ENCODE peak calls at places on chromosomes 2 and 18, in five cellular contexts. N is heart left ventricle, B is psoas muscle, W is kidney, R is left lung. I is an unnamed sample. For H3K4me1, the result is how much of the 10 kb centered on the place peaks cover.

GRCh38 chr2:238415036-238415764 is 11.5 kb upstream of the ASB1 start:
- DNase-seq in N (no peak), B (no peak), W (no peak), R (no peak), I (no peak)

GRCh38 chr2:54524236-54524991 is 68.3 kb downstream of the SPTBN1 start:
- DNase-seq in N (no peak), B (no peak), W (no peak), R (no peak), I (no peak)

GRCh38 chr2:83584674-83585073 is 874.4 kb downstream of the SUCLG1 start:
- DNase-seq in N (no peak), B (no peak), W (no peak), R (no peak), I (no peak)

GRCh38 chr2:212730994-212731393 is 192.4 kb upstream of the ERBB4 start:
- DNase-seq in N (no peak), B (no peak), W (no peak), R (no peak), I (no peak)

GRCh38 chr18:55420977-55421611 is 166.9 kb downstream of the TCF4 start:
- DNase-seq in N (no peak), B (no peak), W (no peak), R (no peak), I (no peak)

GRCh38 chr2:72027426-72028161 is 120.1 kb downstream of the CYP26B1 start:
- DNase-seq in N (no peak), B (no peak), W (no peak), R (peak), I (peak)

GRCh38 chr2:232026941-232027340 is 65.4 kb downstream of the DIS3L2 start:
- DNase-seq in N (no peak), B (no peak), W (no peak), R (no peak), I (no peak)

GRCh38 chr2:99879481-99879880 is 262.9 kb downstream of the AFF3 start:
- DNase-seq in N (no peak), B (no peak), W (no peak), R (no peak), I (no peak)

GRCh38 chr2:242085941-242086621 is 216.6 kb downstream of the RTP5 start:
- DNase-seq in N (peak), B (no peak), W (no peak), R (no peak), I (no peak)

GRCh38 chr18:32300914-32301313 is 111.1 kb downstream of the MEP1B start:
- DNase-seq in N (no peak), B (no peak), W (no peak), R (no peak), I (no peak)

GRCh38 chr2:176081451-176081992 is 2.2 kb downstream of the EVX2 start:
- DNase-seq in N (no peak), B (no peak), W (no peak), R (no peak), I (no peak)
- H3K4me1 ChIP-seq in N (under half), B (under half), W (under half), R (under half), I (half or more)

GRCh38 chr2:5981241-5982055 is 289.3 kb downstream of the SOX11 start:
- DNase-seq in N (no peak), B (no peak), W (peak), R (no peak), I (no peak)
- TF ChIP-seq CTCF in N (no peak), B (no peak), W (no peak), R (no peak), I (no peak)

GRCh38 chr2:66443183-66443976 is 8.5 kb downstream of the MEIS1 start:
- DNase-seq in N (no peak), B (no peak), W (peak), R (no peak), I (no peak)
- H3K4me3 ChIP-seq in N (peak), B (no peak), W (peak), R (peak), I (peak)

GRCh38 chr2:108614043-108614435 is 79.8 kb downstream of the LIMS1 start:
- DNase-seq in N (no peak), B (no peak), W (no peak), R (no peak), I (no peak)

GRCh38 chr2:108614659-108615058 is 80.4 kb downstream of the LIMS1 start:
- DNase-seq in N (no peak), B (no peak), W (no peak), R (no peak), I (no peak)

GRCh38 chr2:108612514-108613183 is 78.4 kb downstream of the LIMS1 start:
- DNase-seq in N (no peak), B (no peak), W (no peak), R (no peak), I (no peak)

GRCh38 chr2:108612153-108612513 is 77.9 kb downstream of the LIMS1 start:
- DNase-seq in N (no peak), B (no peak), W (no peak), R (no peak), I (no peak)

DNA sequence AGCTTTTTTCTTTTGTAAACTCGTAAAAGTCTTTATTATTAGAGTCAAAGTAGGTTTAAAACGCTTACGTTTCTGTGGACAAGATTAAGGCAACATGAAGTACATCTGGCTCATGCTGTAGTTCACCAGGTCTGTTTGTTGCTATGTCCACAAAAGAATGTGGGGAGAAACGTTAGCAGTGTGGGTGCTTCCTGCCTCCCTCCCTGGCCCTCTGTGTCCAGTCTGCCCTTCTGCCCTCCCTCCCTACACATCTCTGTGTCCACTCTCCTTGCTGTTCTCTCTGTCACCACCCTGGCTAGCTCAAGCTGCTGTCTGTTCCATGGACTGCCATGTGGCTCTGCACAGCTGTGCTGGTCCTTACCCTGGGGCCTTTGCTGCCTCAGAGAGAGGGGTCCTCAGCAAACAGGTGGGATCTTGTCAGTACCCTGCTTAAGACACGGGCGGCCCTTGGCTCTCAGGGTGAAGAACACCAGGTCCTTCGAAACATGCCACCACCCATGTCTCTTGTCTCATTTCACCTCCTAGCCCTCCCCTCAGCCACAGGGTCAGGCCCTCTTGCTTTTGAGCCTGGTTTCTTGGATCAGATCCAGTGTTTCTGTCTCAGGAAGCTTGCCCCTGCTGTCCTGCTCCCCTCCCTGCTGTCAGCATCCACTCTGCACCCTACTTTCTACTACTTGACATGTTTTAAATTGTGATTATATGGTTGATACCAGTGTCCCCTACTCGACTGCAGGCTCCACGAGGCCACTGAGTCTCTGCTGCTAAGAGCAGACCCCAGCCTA is 79.2 kb downstream of the LIMS1 start:
- DNase-seq in N (no peak), B (no peak), W (no peak), R (no peak), I (no peak)
- H3K4me1 ChIP-seq in N (under half), B (under half), W (under half), R (half or more), I (half or more)

GRCh38 chr2:37809525-37809924 is 115.6 kb upstream of the RMDN2 start:
- DNase-seq in N (peak), B (no peak), W (no peak), R (no peak), I (no peak)
- TF ChIP-seq CTCF in N (peak), B (peak), W (peak), R (peak), I (no peak)

GRCh38 chr2:207072579-207072978 is 93.2 kb downstream of the KLF7 start:
- DNase-seq in N (no peak), B (no peak), W (no peak), R (no peak), I (no peak)
- H3K4me3 ChIP-seq in N (no peak), B (no peak), W (no peak), R (no peak), I (no peak)

DNA sequence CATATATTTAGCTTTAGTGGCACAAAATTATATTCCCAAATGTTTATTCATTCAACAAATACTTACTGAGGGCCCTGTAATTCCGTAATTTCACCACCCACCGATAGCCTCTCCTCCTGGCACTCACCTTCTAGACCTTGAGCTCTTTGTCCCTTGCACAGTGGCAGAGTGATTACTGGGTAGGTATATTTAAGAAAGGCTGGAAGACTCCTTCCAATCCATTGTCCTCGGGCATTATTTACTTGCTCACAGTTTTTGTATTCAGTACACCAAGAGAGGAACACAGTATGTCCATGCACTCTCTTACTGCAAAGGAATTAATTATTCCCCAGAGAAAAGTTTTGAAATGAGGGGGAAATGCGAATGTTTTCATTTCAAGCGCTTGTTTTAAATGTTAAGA is 1.1 kb upstream of the CDCA7 start:
- DNase-seq in N (no peak), B (no peak), W (no peak), R (no peak), I (no peak)
- H3K4me1 ChIP-seq in N (under half), B (under half), W (under half), R (under half), I (under half)

GRCh38 chr2:174138161-174138560 is 110.2 kb downstream of the OLA1 start:
- DNase-seq in N (no peak), B (no peak), W (no peak), R (no peak), I (no peak)
- TF ChIP-seq CTCF in N (no peak), B (peak), W (peak), R (no peak), I (no peak)